ENCODE peak calls at places on chromosome 7, in six cellular contexts. K is H1, C is HepG2, M is GM12891, I is GM12878, E is K562. N is an unnamed sample.

GRCh38 chr7:103395071-103395470 is 47.6 kb downstream of the PSMC2 start:
- DNase-seq in C (no peak), E (no peak), I (no peak), K (no peak), M (no peak), N (no peak)

GRCh38 chr7:101696-102376 is 90.5 kb upstream of the FAM20C start:
- DNase-seq in M (no peak), E (no peak), C (no peak), K (no peak), I (no peak), N (no peak)

GRCh38 chr7:75966209-75966961 is 28.0 kb downstream of the TMEM120A start:
- DNase-seq in E (no peak), K (no peak), M (no peak), I (no peak), C (no peak), N (no peak)

GRCh38 chr7:99669782-99670181 is 10.0 kb downstream of the CYP3A5 start:
- DNase-seq in I (no peak), M (no peak), E (no peak), C (no peak), K (no peak), N (no peak)

GRCh38 chr7:83166-83840 is 109.1 kb upstream of the FAM20C start:
- DNase-seq in I (no peak), K (no peak), C (no peak), M (no peak), E (no peak), N (no peak)

GRCh38 chr7:15457959-15458955 is 103.6 kb downstream of the AGMO start:
- DNase-seq in K (no peak), I (no peak), M (no peak), C (no peak), E (no peak), N (no peak)

GRCh38 chr7:50603288-50603687 is 38.1 kb upstream of the DDC start:
- DNase-seq in I (no peak), C (no peak), K (no peak), E (no peak), M (no peak), N (no peak)

GRCh38 chr7:142539901-142540300 is 209.4 kb upstream of the PRSS1 start:
- DNase-seq in I (no peak), E (no peak), C (no peak), K (no peak), M (no peak), N (no peak)

GRCh38 chr7:20647908-20648776 is 32.7 kb downstream of the ABCB5 start:
- DNase-seq in M (no peak), K (peak), I (no peak), E (peak), C (peak), N (no peak)

GRCh38 chr7:39016609-39017008 is 38.9 kb downstream of the POU6F2 start:
- DNase-seq in K (no peak), I (no peak), C (peak), M (no peak), E (no peak), N (no peak)

GRCh38 chr7:123797673-123798526 is 47.1 kb upstream of the HYAL4 start:
- DNase-seq in C (peak), K (peak), E (peak), M (no peak), I (no peak), N (no peak)

GRCh38 chr7:107398161-107398560 is 71.7 kb upstream of the GPR22 start:
- DNase-seq in C (no peak), E (no peak), K (no peak), I (no peak), M (no peak), N (no peak)

GRCh38 chr7:78130443-78131200 is 332.0 kb downstream of the PHTF2 start:
- DNase-seq in C (no peak), I (no peak), E (no peak), K (no peak), M (no peak), N (no peak)

GRCh38 chr7:4700577-4701235 is 18.6 kb downstream of the FOXK1 start:
- DNase-seq in I (no peak), M (no peak), K (no peak), C (no peak), E (no peak), N (no peak)

GRCh38 chr7:65974876-65975275 is 7.1 kb downstream of the GUSB start:
- DNase-seq in E (no peak), M (no peak), C (no peak), I (no peak), K (no peak), N (no peak)

GRCh38 chr7:20376796-20377195 is 46.1 kb downstream of the ITGB8 start:
- DNase-seq in M (no peak), C (no peak), E (no peak), K (no peak), I (no peak), N (no peak)

GRCh38 chr7:16356241-16356958 is 64.9 kb downstream of the CRPPA start:
- DNase-seq in C (no peak), K (no peak), M (no peak), I (no peak), E (no peak), N (no peak)

GRCh38 chr7:131522325-131522920 is 34.0 kb downstream of the PODXL start:
- DNase-seq in E (no peak), C (no peak), M (no peak), K (no peak), I (no peak), N (no peak)

GRCh38 chr7:4074994-4075393 is 607.1 kb upstream of the FOXK1 start:
- DNase-seq in M (no peak), K (no peak), I (no peak), C (no peak), E (no peak), N (no peak)

GRCh38 chr7:35694161-35694783 is 663 bp downstream of the HERPUD2 start:
- DNase-seq in E (no peak), M (no peak), I (no peak), C (no peak), K (no peak), N (no peak)

GRCh38 chr7:29877196-29877595 is 70.9 kb downstream of the WIPF3 start:
- DNase-seq in C (peak), K (no peak), I (no peak), E (no peak), M (no peak), N (no peak)

GRCh38 chr7:80443336-80443735 is 68.5 kb downstream of the GNAT3 start:
- DNase-seq in K (no peak), C (no peak), E (no peak), I (no peak), M (no peak), N (no peak)

GRCh38 chr7:131581241-131582157 is 25.1 kb upstream of the PODXL start:
- DNase-seq in K (no peak), E (no peak), I (no peak), M (no peak), C (no peak), N (no peak)

GRCh38 chr7:53835301-53835700 is 706.9 kb upstream of the VSTM2A start:
- DNase-seq in M (no peak), K (no peak), E (no peak), I (no peak), C (no peak), N (no peak)

GRCh38 chr7:155965010-155965409 is 152.7 kb upstream of the SHH start:
- DNase-seq in K (no peak), M (no peak), E (no peak), C (no peak), I (no peak), N (no peak)

GRCh38 chr7:16668978-16669377 is 23.0 kb downstream of the BZW2 start:
- DNase-seq in K (no peak), I (no peak), M (no peak), C (no peak), E (no peak), N (no peak)

GRCh38 chr7:91249506-91250233 is 14.6 kb upstream of the FZD1 start:
- DNase-seq in C (no peak), M (no peak), E (no peak), I (no peak), K (no peak), N (no peak)

GRCh38 chr7:105787071-105787470 is 89.3 kb downstream of the ATXN7L1 start:
- DNase-seq in I (no peak), E (no peak), M (no peak), K (no peak), C (no peak), N (no peak)

GRCh38 chr7:2873146-2873545 is 29.0 kb upstream of the GNA12 start:
- DNase-seq in M (no peak), I (no peak), K (no peak), C (no peak), E (no peak), N (no peak)

GRCh38 chr7:115113131-115113530 is 191.2 kb downstream of the MDFIC start:
- DNase-seq in E (no peak), C (no peak), I (no peak), M (no peak), K (no peak), N (no peak)

GRCh38 chr7:115110523-115110922 is 188.6 kb downstream of the MDFIC start:
- DNase-seq in K (no peak), E (no peak), M (no peak), C (peak), I (no peak), N (no peak)

GRCh38 chr7:115116773-115117715 is 195.2 kb downstream of the MDFIC start:
- DNase-seq in C (peak), M (no peak), I (no peak), E (no peak), K (no peak), N (no peak)

GRCh38 chr7:115117748-115118147 is 195.9 kb downstream of the MDFIC start:
- DNase-seq in I (no peak), M (no peak), C (no peak), E (no peak), K (no peak), N (no peak)

GRCh38 chr7:115113776-115114175 is 191.9 kb downstream of the MDFIC start:
- DNase-seq in M (no peak), I (no peak), K (no peak), C (peak), E (no peak), N (no peak)
- TF ChIP-seq POLR2A in M (no peak), I (no peak), K (no peak), C (no peak), E (no peak), N (no peak)

GRCh38 chr7:116592445-116592844 is 67.6 kb downstream of the CAV1 start:
- DNase-seq in K (no peak), E (no peak), M (no peak), I (no peak), C (no peak), N (no peak)
- TF ChIP-seq POLR2AphosphoS5 in K (no peak), E (no peak), M (no peak), I (no peak), C (no peak), N (no peak)

GRCh38 chr7:143965280-143965679 is 10.6 kb downstream of the OR2F1 start:
- DNase-seq in K (no peak), I (no peak), M (no peak), C (peak), E (no peak), N (no peak)
- TF ChIP-seq TAF1 in K (no peak), I (no peak), M (no peak), C (no peak), E (no peak), N (no peak)

GRCh38 chr7:83984076-83984475 is 210.5 kb downstream of the SEMA3A start:
- DNase-seq in K (no peak), C (no peak), E (no peak), I (no peak), M (no peak), N (no peak)

GRCh38 chr7:83985766-83986165 is 208.8 kb downstream of the SEMA3A start:
- DNase-seq in K (no peak), I (no peak), E (no peak), C (no peak), M (no peak), N (no peak)

DNA sequence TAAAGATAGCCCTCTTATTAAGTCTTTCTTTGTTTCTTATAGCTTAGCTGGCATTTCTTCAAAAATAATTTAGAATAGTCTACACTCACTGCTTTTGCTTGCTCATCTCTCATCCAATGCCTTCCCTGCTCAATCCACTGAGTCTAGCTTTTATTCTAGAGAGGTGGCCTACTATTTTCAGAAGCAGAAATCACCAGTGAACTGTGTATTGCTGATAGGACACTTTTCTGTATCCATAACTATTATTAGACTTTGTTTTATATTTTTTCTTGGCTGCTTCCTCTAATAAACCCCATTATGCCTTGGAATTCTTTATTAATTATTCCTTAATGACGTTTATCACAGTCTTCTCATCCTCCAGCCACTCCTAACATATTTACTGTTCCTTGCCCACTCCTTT is 206.8 kb downstream of the SEMA3A start:
- DNase-seq in E (no peak), K (no peak), I (no peak), C (no peak), M (no peak), N (no peak)
- TF ChIP-seq POLR2A in E (no peak), K (no peak), I (no peak), C (no peak), M (no peak), N (no peak)

GRCh38 chr7:139422126-139422525 is 61.3 kb downstream of the KLRG2 start:
- DNase-seq in K (no peak), C (no peak), E (peak), I (no peak), M (no peak), N (no peak)
- TF ChIP-seq POLR2AphosphoS5 in K (no peak), C (no peak), E (no peak), I (no peak), M (no peak), N (no peak)

DNA sequence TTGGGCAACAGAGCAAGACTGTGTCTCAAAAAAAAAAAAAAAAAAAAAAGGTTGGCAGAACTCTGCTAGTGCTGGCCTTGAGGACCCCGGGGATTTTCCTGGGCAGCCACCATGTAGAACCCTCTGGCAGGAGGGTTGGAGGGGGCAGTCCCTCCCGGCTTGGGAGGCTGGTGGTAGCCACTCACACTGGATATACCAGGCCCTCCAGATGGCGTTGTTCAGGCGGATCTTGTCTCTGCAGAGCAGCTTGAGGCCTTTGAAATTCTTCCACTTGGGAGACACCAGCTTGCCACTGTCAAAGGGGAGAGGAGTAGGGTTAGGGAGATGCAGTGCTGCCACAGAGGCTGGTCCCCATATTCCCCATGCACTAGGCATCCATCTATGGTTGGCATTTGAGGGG is 8.4 kb downstream of the MLXIPL start:
- DNase-seq in C (no peak), E (no peak), K (no peak), M (no peak), I (no peak), N (no peak)
- TF ChIP-seq TAF1 in C (no peak), E (no peak), K (no peak), M (no peak), I (no peak), N (no peak)

GRCh38 chr7:27179503-27180430 is 5.3 kb downstream of the HOXA11 start:
- DNase-seq in K (no peak), C (peak), M (no peak), I (no peak), E (peak), N (peak)
- TF ChIP-seq POLR2A in K (no peak), C (no peak), M (no peak), I (no peak), E (no peak), N (no peak)

GRCh38 chr7:95593343-95593742 is 3.0 kb downstream of the PDK4 start:
- DNase-seq in M (no peak), E (no peak), I (no peak), K (no peak), C (no peak), N (no peak)

GRCh38 chr7:95592570-95592969 is 3.7 kb downstream of the PDK4 start:
- DNase-seq in I (no peak), M (no peak), K (no peak), C (no peak), E (no peak), N (no peak)

GRCh38 chr7:95589031-95589430 is 7.3 kb downstream of the PDK4 start:
- DNase-seq in C (no peak), I (no peak), K (no peak), M (no peak), E (no peak), N (no peak)

GRCh38 chr7:95589766-95590165 is 6.5 kb downstream of the PDK4 start:
- DNase-seq in K (no peak), E (no peak), M (no peak), C (no peak), I (no peak), N (no peak)

GRCh38 chr7:95590387-95591248 is 5.7 kb downstream of the PDK4 start:
- DNase-seq in C (peak), M (no peak), K (no peak), E (no peak), I (no peak), N (no peak)
- TF ChIP-seq POLR2AphosphoS5 in C (no peak), M (no peak), K (no peak), E (no peak), I (no peak), N (no peak)

N was measured in GM12892.